ENCODE peak calls at places on chromosomes 7 and 10, in seven cellular contexts. W is CD8-positive, alpha-beta memory T cell; V is Peyer's patch; X is uterus; Q is IMR-90; F is esophagus squamous epithelium; I is CD8-positive, alpha-beta T cell. D is an unnamed sample.

GRCh38 chr10:80204801-80205477 is 398 bp downstream of the ANXA11 start:
- DNase-seq in W (peak; percentile 70), V (no peak), X (peak; percentile 55), Q (peak; percentile 30), F (no peak), I (no peak), D (no peak)

GRCh38 chr7:122618603-122619189 is 80.2 kb downstream of the RNF133 start:
- DNase-seq in W (no peak), V (no peak), X (no peak), Q (no peak), F (no peak), I (no peak), D (no peak)

GRCh38 chr10:42988517-42989395 is 88.1 kb upstream of the RET start:
- DNase-seq in W (no peak), V (no peak), X (peak; percentile 10), Q (no peak), F (no peak), I (peak; percentile 42), D (peak; percentile 35)

GRCh38 chr10:16853201-16853600 is 36.0 kb upstream of the RSU1 start:
- DNase-seq in W (no peak), V (no peak), X (no peak), Q (peak; percentile 68), F (no peak), I (no peak), D (no peak)

GRCh38 chr7:38753347-38753746 is 122.2 kb upstream of the AMPH start:
- DNase-seq in W (no peak), V (no peak), X (no peak), Q (no peak), F (no peak), I (no peak), D (no peak)

GRCh38 chr10:24008164-24009066 is 200.5 kb upstream of the KIAA1217 start:
- DNase-seq in W (no peak), V (no peak), X (no peak), Q (no peak), F (no peak), I (no peak), D (peak; percentile 23)

GRCh38 chr10:97907211-97907610 is 57.6 kb downstream of the GOLGA7B start:
- DNase-seq in W (no peak), V (no peak), X (no peak), Q (no peak), F (no peak), I (no peak), D (no peak)

GRCh38 chr10:67665491-67665890 is 30.5 kb downstream of the CTNNA3 start:
- DNase-seq in W (no peak), V (no peak), X (no peak), Q (no peak), F (no peak), I (no peak), D (no peak)

GRCh38 chr10:88938938-88939337 is 13.6 kb downstream of the ACTA2 start:
- DNase-seq in W (no peak), V (no peak), X (no peak), Q (no peak), F (no peak), I (no peak), D (no peak)
- H3K27ac ChIP-seq in W (no peak overlapping the region), V (no peak overlapping the region), X (peak overlapping the region; percentile 82), Q (no peak overlapping the region), F (no peak overlapping the region), I (no peak overlapping the region), D (no peak overlapping the region)

DNA sequence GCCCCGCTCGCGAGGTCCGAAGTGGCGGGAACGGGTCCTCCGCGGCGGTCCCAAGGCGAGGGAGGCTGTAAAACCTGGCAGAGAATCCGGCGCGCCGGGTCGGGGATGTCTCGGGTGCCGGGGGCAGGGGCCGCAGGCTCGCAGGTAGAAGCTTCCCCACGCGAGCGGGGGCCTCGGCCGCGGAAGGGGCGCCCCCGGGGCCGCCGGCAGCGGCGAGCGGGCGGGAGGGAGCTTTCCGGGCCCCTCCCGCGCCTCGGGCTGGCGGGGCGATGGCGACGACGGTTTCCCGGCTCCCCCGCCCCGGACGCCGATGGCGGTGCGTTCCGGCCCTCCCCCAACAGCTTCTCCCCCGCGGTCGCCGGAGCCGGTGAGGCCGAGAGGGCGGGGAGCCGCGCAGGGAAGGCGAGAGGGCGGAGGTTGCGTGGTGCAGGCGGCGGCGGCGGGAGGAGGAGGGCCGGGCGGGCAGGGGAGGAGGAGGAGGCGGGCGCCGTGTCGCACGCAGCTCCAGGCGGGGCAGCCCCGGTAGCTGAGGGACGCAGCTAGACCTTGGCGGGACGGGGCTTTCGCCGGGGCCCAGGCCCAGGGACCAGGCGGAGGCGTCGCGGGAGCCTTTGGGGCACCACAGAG is at the start of gene CUL1:
- DNase-seq in W (peak; percentile 83), V (peak; percentile 79), X (peak; percentile 83), Q (peak; percentile 52), F (peak; percentile 25), I (peak; percentile 90), D (peak; percentile 88)
- H3K27ac ChIP-seq in W (peak within 1 kb of the TSS; percentile 80), V (peak within 1 kb of the TSS; percentile 98), X (peak within 1 kb of the TSS; percentile 98), Q (peak within 1 kb of the TSS; percentile 90), F (peak within 1 kb of the TSS; percentile 97), I (peak within 1 kb of the TSS; percentile 74), D (peak within 1 kb of the TSS; percentile 100)

DNA sequence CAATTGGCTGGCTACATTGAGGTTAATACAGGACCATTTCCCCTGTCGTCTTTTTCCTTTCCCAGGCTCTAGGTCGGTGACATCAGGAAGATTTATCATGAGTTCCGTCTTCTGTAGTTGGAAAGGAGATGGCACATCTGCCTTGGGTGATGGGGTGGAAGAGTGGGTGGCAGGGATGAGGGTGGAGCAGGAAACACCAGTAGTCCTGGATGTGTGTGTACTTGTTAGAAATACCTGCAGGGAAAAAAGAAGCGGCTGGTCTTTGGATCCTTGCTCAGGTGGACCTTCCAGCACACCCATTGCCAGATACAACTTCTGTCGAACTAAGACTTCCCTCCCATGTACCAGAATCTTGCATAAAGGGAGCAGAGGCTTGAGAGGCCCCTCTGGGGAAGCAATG is 516.9 kb upstream of the GALNT17 start:
- DNase-seq in W (no peak), V (no peak), X (no peak), Q (no peak), F (no peak), I (no peak), D (peak; percentile 59)
- H3K27ac ChIP-seq in W (no peak overlapping the region), V (no peak overlapping the region), X (no peak overlapping the region), Q (no peak overlapping the region), F (peak overlapping the region; percentile 79), I (no peak overlapping the region), D (peak overlapping the region; percentile 69)

GRCh38 chr7:17773289-17773626 is 167.0 kb downstream of the SNX13 start:
- DNase-seq in W (no peak), V (no peak), X (no peak), Q (peak; percentile 93), F (no peak), I (no peak), D (no peak)
- H3K27ac ChIP-seq in W (no peak overlapping the region), V (no peak overlapping the region), X (no peak overlapping the region), Q (no peak overlapping the region), F (no peak overlapping the region), I (no peak overlapping the region), D (no peak overlapping the region)

GRCh38 chr10:120646159-120646558 is 189.1 kb downstream of the PLPP4 start:
- DNase-seq in W (no peak), V (no peak), X (no peak), Q (no peak), F (no peak), I (no peak), D (no peak)

GRCh38 chr10:120656121-120656520 is 195.0 kb upstream of the WDR11 start:
- DNase-seq in W (no peak), V (no peak), X (no peak), Q (no peak), F (no peak), I (no peak), D (no peak)

GRCh38 chr10:120646738-120647427 is 189.9 kb downstream of the PLPP4 start:
- DNase-seq in W (no peak), V (no peak), X (no peak), Q (no peak), F (no peak), I (no peak), D (no peak)

GRCh38 chr10:120651000-120651399 is 194.0 kb downstream of the PLPP4 start:
- DNase-seq in W (no peak), V (no peak), X (no peak), Q (no peak), F (no peak), I (no peak), D (no peak)
- H3K27ac ChIP-seq in W (no peak overlapping the region), V (no peak overlapping the region), X (no peak overlapping the region), Q (no peak overlapping the region), F (no peak overlapping the region), I (no peak overlapping the region), D (no peak overlapping the region)

GRCh38 chr10:15370741-15371701 is at the start of gene FAM171A1:
- DNase-seq in W (peak; percentile 42), V (no peak), X (peak; percentile 51), Q (peak; percentile 29), F (no peak), I (peak; percentile 70), D (no peak)

GRCh38 chr10:15368456-15368855 is 2.6 kb downstream of the FAM171A1 start:
- DNase-seq in W (no peak), V (no peak), X (no peak), Q (no peak), F (no peak), I (no peak), D (no peak)

GRCh38 chr10:15367296-15367830 is 3.7 kb downstream of the FAM171A1 start:
- DNase-seq in W (no peak), V (no peak), X (no peak), Q (no peak), F (no peak), I (no peak), D (no peak)

GRCh38 chr10:15369642-15370211 is 1.4 kb downstream of the FAM171A1 start:
- DNase-seq in W (no peak), V (no peak), X (peak; percentile 17), Q (no peak), F (no peak), I (no peak), D (no peak)

DNA sequence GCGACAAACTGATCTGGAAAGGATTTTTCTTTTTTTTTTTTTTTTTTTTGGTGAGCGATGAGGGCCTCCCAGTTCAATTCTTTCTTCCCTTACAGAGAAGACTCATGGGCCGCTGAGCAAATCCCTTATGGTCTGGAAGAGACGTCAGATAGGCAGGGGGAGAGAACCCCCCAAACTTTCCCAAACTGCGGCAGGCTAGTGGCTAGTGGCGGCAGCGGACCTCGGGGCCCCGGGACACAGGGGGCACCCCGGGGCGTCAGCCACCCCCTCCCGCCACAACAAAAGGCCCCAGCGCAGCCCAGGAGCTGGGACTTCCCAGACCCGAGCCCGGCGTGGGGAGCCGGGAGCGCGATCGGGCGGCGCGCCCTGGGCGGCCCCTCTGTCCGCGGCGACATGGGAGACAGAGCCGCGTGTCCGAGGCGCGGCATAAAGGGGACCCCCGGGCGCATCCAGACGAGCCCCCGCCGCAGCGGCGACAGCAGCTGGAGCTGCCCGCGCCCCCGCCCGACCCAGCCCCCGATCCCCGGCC is 813 bp downstream of the FAM171A1 start:
- DNase-seq in W (no peak), V (no peak), X (peak; percentile 27), Q (peak; percentile 16), F (no peak), I (no peak), D (no peak)
- H3K27ac ChIP-seq in W (peak overlapping the region; percentile 47), V (peak overlapping the region; percentile 55), X (peak overlapping the region; percentile 64), Q (peak overlapping the region; percentile 5), F (peak overlapping the region; percentile 74), I (no peak overlapping the region), D (peak overlapping the region; percentile 48)

D was measured in breast epithelium.